ENCODE peak calls at places on chromosomes 6 and 20, in four cellular contexts. I is foreskin fibroblast, D is T-helper 1 cell, M is mesendoderm. Q is an unnamed sample.

GRCh38 chr6:151497935-151498726 is 4.3 kb downstream of the CCDC170 start:
- DNase-seq in I (peak; percentile 35), D (no peak), M (no peak), Q (no peak)

GRCh38 chr6:49462599-49462926 is 490 bp downstream of the MMUT start:
- DNase-seq in I (peak; percentile 1), D (no peak), M (no peak), Q (no peak)

GRCh38 chr20:49775229-49775693 is 37.4 kb upstream of the SLC9A8 start:
- DNase-seq in I (peak; percentile 80), D (no peak), M (peak; percentile 94), Q (peak; percentile 98)

GRCh38 chr6:149454405-149454848 is 30.4 kb downstream of the ZC3H12D start:
- DNase-seq in I (peak; percentile 97), D (no peak), M (no peak), Q (peak; percentile 26)

GRCh38 chr6:108883172-108883571 is 35.0 kb downstream of the ARMC2 start:
- DNase-seq in I (no peak), D (no peak), M (no peak), Q (no peak)

GRCh38 chr6:15443119-15443518 is 197.2 kb downstream of the JARID2 start:
- DNase-seq in I (peak; percentile 85), D (no peak), M (no peak), Q (peak; percentile 35)

GRCh38 chr20:24820345-24820744 is 128.7 kb upstream of the CST7 start:
- DNase-seq in I (no peak), D (no peak), M (no peak), Q (no peak)

GRCh38 chr6:70686548-70687133 is 19.0 kb downstream of the SMAP1 start:
- DNase-seq in I (peak; percentile 59), D (no peak), M (peak; percentile 35), Q (peak; percentile 59)

GRCh38 chr20:44731657-44732056 is 14.0 kb upstream of the KCNK15 start:
- DNase-seq in I (no peak), D (no peak), M (no peak), Q (no peak)

GRCh38 chr6:157867155-157867559 is 44.1 kb downstream of the SNX9 start:
- DNase-seq in I (peak; percentile 62), D (no peak), M (no peak), Q (peak; percentile 81)

GRCh38 chr20:42204261-42204660 is 586.1 kb upstream of the CHD6 start:
- DNase-seq in I (no peak), D (no peak), M (peak; percentile 31), Q (no peak)

GRCh38 chr20:46000571-46001145 is 8.1 kb upstream of the MMP9 start:
- DNase-seq in I (peak; percentile 31), D (no peak), M (peak; percentile 70), Q (no peak)

GRCh38 chr6:32854376-32855178 is 585 bp downstream of the PSMB9 start:
- DNase-seq in I (peak; percentile 55), D (peak; percentile 34), M (no peak), Q (no peak)

GRCh38 chr6:22892452-22892851 is 323.1 kb downstream of the HDGFL1 start:
- DNase-seq in I (peak; percentile 93), D (no peak), M (peak; percentile 53), Q (peak; percentile 96)

GRCh38 chr6:131840441-131840840 is 32.6 kb downstream of the ENPP1 start:
- DNase-seq in I (no peak), D (no peak), M (no peak), Q (no peak)

GRCh38 chr6:52724406-52725121 is 38.7 kb downstream of the GSTA2 start:
- DNase-seq in I (peak; percentile 84), D (peak; percentile 15), M (peak; percentile 81), Q (peak; percentile 53)

GRCh38 chr20:36121981-36122930 is 32.3 kb upstream of the EPB41L1 start:
- DNase-seq in I (no peak), D (no peak), M (peak; percentile 29), Q (no peak)

GRCh38 chr20:35661908-35662307 is 2.8 kb downstream of the CPNE1 start:
- DNase-seq in I (no peak), D (no peak), M (no peak), Q (peak; percentile 43)

GRCh38 chr6:97394160-97394748 is 111.2 kb upstream of the MMS22L start:
- DNase-seq in I (peak; percentile 61), D (peak; percentile 29), M (peak; percentile 68), Q (peak; percentile 75)

GRCh38 chr6:138410048-138410735 is 6.2 kb downstream of the HEBP2 start:
- DNase-seq in I (peak; percentile 81), D (no peak), M (no peak), Q (no peak)

GRCh38 chr6:127305741-127306140 is 37.7 kb downstream of the ECHDC1 start:
- DNase-seq in I (no peak), D (no peak), M (no peak), Q (no peak)

GRCh38 chr6:28648035-28648877 is 122.6 kb downstream of the GPX5 start:
- DNase-seq in I (peak; percentile 88), D (no peak), M (peak; percentile 90), Q (peak; percentile 86)

GRCh38 chr6:99467509-99468106 is 42.5 kb upstream of the PNISR start:
- DNase-seq in I (peak; percentile 48), D (no peak), M (no peak), Q (peak; percentile 28)

GRCh38 chr6:168167431-168168315 is 88.7 kb upstream of the FRMD1 start:
- DNase-seq in I (no peak), D (no peak), M (no peak), Q (no peak)

GRCh38 chr6:165662671-165663282 is at the start of gene PDE10A:
- DNase-seq in I (peak; percentile 15), D (no peak), M (peak; percentile 74), Q (peak; percentile 57)

GRCh38 chr6:150196942-150197745 is 54.3 kb downstream of the PPP1R14C start:
- DNase-seq in I (no peak), D (no peak), M (no peak), Q (no peak)

Q was measured in endothelial cell of umbilical vein.